ENCODE peak calls at places on chromosomes 3 and 15, in six cellular contexts. One of them, this sample, is unnamed.

GRCh38 chr3:155870945-155871745 is 695 bp downstream of the GMPS start:
- DNase-seq in RWPE2: peak; percentile 66
- DNase-seq in body of pancreas: peak; percentile 57
- DNase-seq in astrocyte of the spinal cord: no peak
- DNase-seq in type B pancreatic cell: peak; percentile 75
- DNase-seq in kidney epithelial cell: no peak
- DNase-seq in this sample: peak; percentile 43

GRCh38 chr15:63719281-63719680 is 114.5 kb downstream of the HERC1 start:
- DNase-seq in body of pancreas: peak; percentile 46
- DNase-seq in astrocyte of the spinal cord: no peak
- DNase-seq in type B pancreatic cell: no peak
- DNase-seq in kidney epithelial cell: no peak
- DNase-seq in RWPE2: no peak
- DNase-seq in this sample: no peak

GRCh38 chr3:176219970-176220369 is 977.3 kb downstream of the TBL1XR1 start:
- DNase-seq in type B pancreatic cell: no peak
- DNase-seq in kidney epithelial cell: no peak
- DNase-seq in body of pancreas: no peak
- DNase-seq in RWPE2: no peak
- DNase-seq in astrocyte of the spinal cord: no peak
- DNase-seq in this sample: no peak

GRCh38 chr15:76336254-76337046 is at the start of gene ISL2:
- DNase-seq in type B pancreatic cell: peak; percentile 87
- DNase-seq in astrocyte of the spinal cord: peak; percentile 38
- DNase-seq in body of pancreas: peak; percentile 32
- DNase-seq in kidney epithelial cell: peak; percentile 23
- DNase-seq in RWPE2: peak; percentile 99
- DNase-seq in this sample: peak; percentile 57

GRCh38 chr3:50227390-50228183 is 8.4 kb upstream of the GNAI2 start:
- DNase-seq in astrocyte of the spinal cord: peak; percentile 89
- DNase-seq in kidney epithelial cell: peak; percentile 61
- DNase-seq in type B pancreatic cell: peak; percentile 96
- DNase-seq in body of pancreas: peak; percentile 93
- DNase-seq in RWPE2: peak; percentile 96
- DNase-seq in this sample: peak; percentile 87

GRCh38 chr3:65342084-65342683 is 654.4 kb upstream of the ADAMTS9 start:
- DNase-seq in astrocyte of the spinal cord: peak; percentile 36
- DNase-seq in kidney epithelial cell: no peak
- DNase-seq in RWPE2: no peak
- DNase-seq in type B pancreatic cell: no peak
- DNase-seq in body of pancreas: peak; percentile 45
- DNase-seq in this sample: peak; percentile 56

GRCh38 chr3:99131876-99132275 is 230.4 kb upstream of the DCBLD2 start:
- DNase-seq in body of pancreas: no peak
- DNase-seq in kidney epithelial cell: no peak
- DNase-seq in astrocyte of the spinal cord: peak; percentile 38
- DNase-seq in RWPE2: no peak
- DNase-seq in type B pancreatic cell: no peak
- DNase-seq in this sample: no peak

GRCh38 chr15:92629975-92630626 is 25.5 kb downstream of the FAM174B start:
- DNase-seq in type B pancreatic cell: no peak
- DNase-seq in astrocyte of the spinal cord: no peak
- DNase-seq in kidney epithelial cell: no peak
- DNase-seq in body of pancreas: no peak
- DNase-seq in RWPE2: peak; percentile 21
- DNase-seq in this sample: no peak

GRCh38 chr3:15327941-15328340 is 4.4 kb downstream of the SH3BP5 start:
- DNase-seq in kidney epithelial cell: no peak
- DNase-seq in body of pancreas: no peak
- DNase-seq in astrocyte of the spinal cord: no peak
- DNase-seq in type B pancreatic cell: no peak
- DNase-seq in RWPE2: no peak
- DNase-seq in this sample: no peak

GRCh38 chr3:194019766-194020165 is 116.2 kb upstream of the HES1 start:
- DNase-seq in body of pancreas: no peak
- DNase-seq in kidney epithelial cell: no peak
- DNase-seq in RWPE2: no peak
- DNase-seq in astrocyte of the spinal cord: no peak
- DNase-seq in type B pancreatic cell: no peak
- DNase-seq in this sample: no peak

GRCh38 chr3:150887031-150887430 is 18.2 kb downstream of the MINDY4B start:
- DNase-seq in astrocyte of the spinal cord: no peak
- DNase-seq in type B pancreatic cell: no peak
- DNase-seq in kidney epithelial cell: no peak
- DNase-seq in body of pancreas: no peak
- DNase-seq in RWPE2: no peak
- DNase-seq in this sample: no peak

GRCh38 chr15:31352911-31353811 is 26.5 kb downstream of the KLF13 start:
- DNase-seq in kidney epithelial cell: peak; percentile 47
- DNase-seq in astrocyte of the spinal cord: peak; percentile 89
- DNase-seq in RWPE2: no peak
- DNase-seq in body of pancreas: peak; percentile 52
- DNase-seq in type B pancreatic cell: no peak
- DNase-seq in this sample: no peak

GRCh38 chr15:76107169-76107568 is 47.4 kb downstream of the TMEM266 start:
- DNase-seq in body of pancreas: no peak
- DNase-seq in RWPE2: no peak
- DNase-seq in kidney epithelial cell: peak; percentile 14
- DNase-seq in type B pancreatic cell: no peak
- DNase-seq in astrocyte of the spinal cord: no peak
- DNase-seq in this sample: no peak

GRCh38 chr3:99049164-99049563 is 147.7 kb upstream of the DCBLD2 start:
- DNase-seq in kidney epithelial cell: no peak
- DNase-seq in astrocyte of the spinal cord: no peak
- DNase-seq in RWPE2: no peak
- DNase-seq in type B pancreatic cell: no peak
- DNase-seq in body of pancreas: no peak
- DNase-seq in this sample: no peak

GRCh38 chr3:105979961-105980360 is 111.1 kb upstream of the CBLB start:
- DNase-seq in type B pancreatic cell: no peak
- DNase-seq in astrocyte of the spinal cord: no peak
- DNase-seq in body of pancreas: no peak
- DNase-seq in RWPE2: no peak
- DNase-seq in kidney epithelial cell: no peak
- DNase-seq in this sample: no peak

GRCh38 chr3:27312044-27312668 is 57.0 kb downstream of the NEK10 start:
- DNase-seq in body of pancreas: no peak
- DNase-seq in RWPE2: no peak
- DNase-seq in type B pancreatic cell: no peak
- DNase-seq in kidney epithelial cell: peak; percentile 19
- DNase-seq in astrocyte of the spinal cord: peak; percentile 79
- DNase-seq in this sample: no peak

GRCh38 chr3:59185586-59186381 is 136.0 kb upstream of the CFAP20DC start:
- DNase-seq in body of pancreas: no peak
- DNase-seq in RWPE2: no peak
- DNase-seq in type B pancreatic cell: no peak
- DNase-seq in astrocyte of the spinal cord: peak; percentile 19
- DNase-seq in kidney epithelial cell: no peak
- DNase-seq in this sample: no peak

GRCh38 chr15:90364251-90364650 is 12.2 kb downstream of the ZNF774 start:
- DNase-seq in body of pancreas: no peak
- DNase-seq in astrocyte of the spinal cord: peak; percentile 62
- DNase-seq in type B pancreatic cell: no peak
- DNase-seq in kidney epithelial cell: peak; percentile 87
- DNase-seq in RWPE2: no peak
- DNase-seq in this sample: no peak

GRCh38 chr3:128787256-128788253 is 61.6 kb downstream of the RAB7A start:
- DNase-seq in RWPE2: peak; percentile 77
- DNase-seq in kidney epithelial cell: peak; percentile 60
- DNase-seq in astrocyte of the spinal cord: peak; percentile 30
- DNase-seq in type B pancreatic cell: no peak
- DNase-seq in body of pancreas: no peak
- DNase-seq in this sample: peak; percentile 13

GRCh38 chr15:30984118-30984517 is 7.3 kb downstream of the MTMR10 start:
- DNase-seq in body of pancreas: no peak
- DNase-seq in astrocyte of the spinal cord: no peak
- DNase-seq in RWPE2: no peak
- DNase-seq in kidney epithelial cell: no peak
- DNase-seq in type B pancreatic cell: no peak
- DNase-seq in this sample: no peak

GRCh38 chr3:28077566-28077965 is 163.9 kb upstream of the CMC1 start:
- DNase-seq in astrocyte of the spinal cord: peak; percentile 61
- DNase-seq in type B pancreatic cell: no peak
- DNase-seq in RWPE2: no peak
- DNase-seq in body of pancreas: peak; percentile 11
- DNase-seq in kidney epithelial cell: no peak
- DNase-seq in this sample: no peak

GRCh38 chr15:68552773-68553172 is 26.0 kb upstream of the CORO2B start:
- DNase-seq in type B pancreatic cell: peak; percentile 55
- DNase-seq in RWPE2: no peak
- DNase-seq in astrocyte of the spinal cord: peak; percentile 45
- DNase-seq in kidney epithelial cell: no peak
- DNase-seq in body of pancreas: no peak
- DNase-seq in this sample: no peak

GRCh38 chr3:134456121-134456520 is 29.7 kb downstream of the ANAPC13 start:
- DNase-seq in astrocyte of the spinal cord: no peak
- DNase-seq in RWPE2: no peak
- DNase-seq in kidney epithelial cell: no peak
- DNase-seq in body of pancreas: no peak
- DNase-seq in type B pancreatic cell: no peak
- DNase-seq in this sample: no peak

GRCh38 chr3:134449951-134450350 is 35.8 kb downstream of the ANAPC13 start:
- DNase-seq in body of pancreas: no peak
- DNase-seq in kidney epithelial cell: no peak
- DNase-seq in type B pancreatic cell: no peak
- DNase-seq in astrocyte of the spinal cord: no peak
- DNase-seq in RWPE2: no peak
- DNase-seq in this sample: no peak

GRCh38 chr3:134449277-134449676 is 36.5 kb downstream of the ANAPC13 start:
- DNase-seq in kidney epithelial cell: no peak
- DNase-seq in astrocyte of the spinal cord: no peak
- DNase-seq in type B pancreatic cell: no peak
- DNase-seq in body of pancreas: peak; percentile 40
- DNase-seq in RWPE2: no peak
- DNase-seq in this sample: no peak

GRCh38 chr3:134457331-134458125 is 28.3 kb downstream of the ANAPC13 start:
- DNase-seq in type B pancreatic cell: no peak
- DNase-seq in RWPE2: no peak
- DNase-seq in astrocyte of the spinal cord: no peak
- DNase-seq in body of pancreas: no peak
- DNase-seq in kidney epithelial cell: no peak
- DNase-seq in this sample: no peak

DNA sequence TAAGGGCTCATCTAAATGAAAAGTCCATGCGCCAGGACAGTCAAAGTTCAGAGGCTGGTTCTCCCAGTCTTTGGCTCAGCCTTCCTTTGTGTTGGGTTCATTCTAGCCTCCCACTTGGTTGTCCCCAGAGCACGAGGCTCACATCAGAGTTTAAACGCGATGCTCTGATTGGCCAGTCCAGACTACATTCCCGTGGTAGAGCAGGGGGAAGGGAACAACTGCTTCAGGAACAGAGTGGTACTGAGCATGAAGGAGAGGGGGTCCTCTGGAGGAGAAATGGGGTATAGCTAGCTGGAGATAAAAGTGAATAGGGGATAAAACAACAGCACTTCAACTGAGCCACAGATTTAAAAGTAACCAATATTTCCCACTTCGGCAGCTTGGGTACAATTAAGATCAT is 32.2 kb downstream of the ANAPC13 start:
- DNase-seq in body of pancreas: no peak
- DNase-seq in astrocyte of the spinal cord: no peak
- DNase-seq in type B pancreatic cell: no peak
- DNase-seq in RWPE2: no peak
- DNase-seq in kidney epithelial cell: no peak
- DNase-seq in this sample: no peak
- TF ChIP-seq CTCF in body of pancreas: no peak
- TF ChIP-seq CTCF in astrocyte of the spinal cord: peak; percentile 18
- TF ChIP-seq CTCF in type B pancreatic cell: peak; percentile 44
- TF ChIP-seq CTCF in RWPE2: no peak
- TF ChIP-seq CTCF in kidney epithelial cell: no peak
- TF ChIP-seq CTCF in this sample: no peak

GRCh38 chr3:148460686-148461085 is 237.0 kb upstream of the AGTR1 start:
- DNase-seq in body of pancreas: no peak
- DNase-seq in kidney epithelial cell: no peak
- DNase-seq in astrocyte of the spinal cord: no peak
- DNase-seq in type B pancreatic cell: no peak
- DNase-seq in RWPE2: no peak
- DNase-seq in this sample: no peak

GRCh38 chr3:148464246-148464645 is 233.5 kb upstream of the AGTR1 start:
- DNase-seq in type B pancreatic cell: no peak
- DNase-seq in body of pancreas: no peak
- DNase-seq in RWPE2: no peak
- DNase-seq in kidney epithelial cell: no peak
- DNase-seq in astrocyte of the spinal cord: peak; percentile 23
- DNase-seq in this sample: no peak

GRCh38 chr3:148455098-148455497 is 242.6 kb upstream of the AGTR1 start:
- DNase-seq in RWPE2: no peak
- DNase-seq in body of pancreas: no peak
- DNase-seq in kidney epithelial cell: no peak
- DNase-seq in type B pancreatic cell: no peak
- DNase-seq in astrocyte of the spinal cord: no peak
- DNase-seq in this sample: no peak

GRCh38 chr3:148459931-148460513 is 237.7 kb upstream of the AGTR1 start:
- DNase-seq in RWPE2: no peak
- DNase-seq in type B pancreatic cell: no peak
- DNase-seq in kidney epithelial cell: no peak
- DNase-seq in body of pancreas: no peak
- DNase-seq in astrocyte of the spinal cord: peak; percentile 10
- DNase-seq in this sample: no peak
- TF ChIP-seq CTCF in RWPE2: peak; percentile 23
- TF ChIP-seq CTCF in type B pancreatic cell: peak; percentile 59
- TF ChIP-seq CTCF in kidney epithelial cell: no peak
- TF ChIP-seq CTCF in body of pancreas: no peak
- TF ChIP-seq CTCF in astrocyte of the spinal cord: peak; percentile 15
- TF ChIP-seq CTCF in this sample: peak; percentile 61

GRCh38 chr15:100847194-100847593 is 32.4 kb upstream of the ALDH1A3 start:
- DNase-seq in RWPE2: no peak
- DNase-seq in body of pancreas: no peak
- DNase-seq in type B pancreatic cell: no peak
- DNase-seq in kidney epithelial cell: no peak
- DNase-seq in astrocyte of the spinal cord: no peak
- DNase-seq in this sample: no peak

GRCh38 chr15:100844778-100845177 is 34.9 kb upstream of the ALDH1A3 start:
- DNase-seq in astrocyte of the spinal cord: no peak
- DNase-seq in body of pancreas: no peak
- DNase-seq in type B pancreatic cell: peak; percentile 42
- DNase-seq in kidney epithelial cell: no peak
- DNase-seq in RWPE2: no peak
- DNase-seq in this sample: no peak

GRCh38 chr15:100853676-100854440 is 25.8 kb upstream of the ALDH1A3 start:
- DNase-seq in body of pancreas: no peak
- DNase-seq in RWPE2: peak; percentile 60
- DNase-seq in astrocyte of the spinal cord: no peak
- DNase-seq in kidney epithelial cell: no peak
- DNase-seq in type B pancreatic cell: peak; percentile 65
- DNase-seq in this sample: no peak

GRCh38 chr15:100852630-100853029 is 27.0 kb upstream of the ALDH1A3 start:
- DNase-seq in type B pancreatic cell: no peak
- DNase-seq in body of pancreas: no peak
- DNase-seq in kidney epithelial cell: no peak
- DNase-seq in astrocyte of the spinal cord: no peak
- DNase-seq in RWPE2: peak; percentile 42
- DNase-seq in this sample: no peak

GRCh38 chr15:100849021-100849831 is 30.4 kb upstream of the ALDH1A3 start:
- DNase-seq in type B pancreatic cell: peak; percentile 60
- DNase-seq in astrocyte of the spinal cord: peak; percentile 40
- DNase-seq in RWPE2: peak; percentile 79
- DNase-seq in body of pancreas: peak; percentile 67
- DNase-seq in kidney epithelial cell: no peak
- DNase-seq in this sample: peak; percentile 20
- TF ChIP-seq CTCF in type B pancreatic cell: peak; percentile 15
- TF ChIP-seq CTCF in astrocyte of the spinal cord: peak; percentile 28
- TF ChIP-seq CTCF in RWPE2: peak; percentile 87
- TF ChIP-seq CTCF in body of pancreas: peak; percentile 10
- TF ChIP-seq CTCF in kidney epithelial cell: peak; percentile 56
- TF ChIP-seq CTCF in this sample: no peak

GRCh38 chr3:2978977-2979732 is 131.0 kb downstream of the IL5RA start:
- DNase-seq in astrocyte of the spinal cord: no peak
- DNase-seq in body of pancreas: no peak
- DNase-seq in type B pancreatic cell: no peak
- DNase-seq in kidney epithelial cell: no peak
- DNase-seq in RWPE2: no peak
- DNase-seq in this sample: no peak
- TF ChIP-seq CTCF in astrocyte of the spinal cord: no peak
- TF ChIP-seq CTCF in body of pancreas: no peak
- TF ChIP-seq CTCF in type B pancreatic cell: no peak
- TF ChIP-seq CTCF in kidney epithelial cell: no peak
- TF ChIP-seq CTCF in RWPE2: no peak
- TF ChIP-seq CTCF in this sample: no peak

This sample was measured in neural crest cell.